ENCODE peak calls at places on chromosome 1, in four cellular contexts. M is B cell; S is stimulated activated CD4-positive, alpha-beta T cell treated with anti-CD3 and anti-CD28 coated beads, Interleukin-1b, Interleukin-23, amount 100 ng/mL, for 4 hours; Q is T-helper 9 cell. N is an unnamed sample.

GRCh38 chr1:167081594-167081993 is 8.6 kb downstream of the GPA33 start:
- DNase-seq in M (no peak), S (no peak), Q (no peak), N (no peak)

GRCh38 chr1:27922272-27922671 is 12.5 kb upstream of the SMPDL3B start:
- DNase-seq in M (no peak), S (no peak), Q (no peak), N (no peak)

GRCh38 chr1:14598007-14598497 is 433 bp upstream of the KAZN start:
- DNase-seq in M (no peak), S (no peak), Q (no peak), N (no peak)

GRCh38 chr1:162562452-162562828 is 918 bp downstream of the UAP1 start:
- DNase-seq in M (no peak), S (no peak), Q (no peak), N (no peak)

GRCh38 chr1:156436319-156437043 is 64.1 kb downstream of the MEF2D start:
- DNase-seq in M (peak), S (no peak), Q (no peak), N (no peak)

GRCh38 chr1:89671775-89672488 is 39.0 kb downstream of the LRRC8C start:
- DNase-seq in M (no peak), S (no peak), Q (no peak), N (no peak)

GRCh38 chr1:156371553-156372264 is 2.7 kb downstream of the RHBG start:
- DNase-seq in M (no peak), S (no peak), Q (no peak), N (no peak)

GRCh38 chr1:117697220-117697781 is 91.5 kb downstream of the TENT5C start:
- DNase-seq in M (no peak), S (no peak), Q (no peak), N (no peak)

GRCh38 chr1:94679336-94680007 is 137.9 kb upstream of the F3 start:
- DNase-seq in M (no peak), S (no peak), Q (no peak), N (no peak)

GRCh38 chr1:172466795-172467407 is 23.0 kb upstream of the PIGC start:
- DNase-seq in M (no peak), S (no peak), Q (no peak), N (no peak)

GRCh38 chr1:227391204-227391603 is 72.9 kb upstream of the CDC42BPA start:
- DNase-seq in M (no peak), S (no peak), Q (no peak), N (no peak)